ENCODE peak calls at places on chromosomes 1 and 21, in five cellular contexts. N, C, D, B and R are unnamed samples.

GRCh38 chr1:64546018-64546417 is 76.1 kb downstream of the CACHD1 start:
- DNase-seq in N (no peak), C (no peak), D (no peak), B (no peak), R (no peak)

GRCh38 chr1:48743480-48743879 is 33.2 kb downstream of the BEND5 start:
- DNase-seq in N (no peak), C (no peak), D (no peak), B (no peak), R (no peak)

GRCh38 chr1:65626003-65626402 is 166.7 kb upstream of the PDE4B start:
- DNase-seq in N (no peak), C (no peak), D (no peak), B (no peak), R (no peak)

GRCh38 chr1:162206749-162207635 is 137.5 kb downstream of the NOS1AP start:
- DNase-seq in N (no peak), C (no peak), D (peak; percentile 83), B (peak; percentile 65), R (peak; percentile 55)

GRCh38 chr1:150981177-150981804 is 801 bp upstream of the ANXA9 start:
- DNase-seq in N (no peak), C (no peak), D (peak; percentile 54), B (no peak), R (peak; percentile 68)

GRCh38 chr1:205477759-205478247 is 22.0 kb upstream of the BLACAT1 start:
- DNase-seq in N (peak; percentile 69), C (peak; percentile 52), D (peak; percentile 99), B (peak; percentile 93), R (peak; percentile 77)

GRCh38 chr1:167669209-167670139 is 39.4 kb downstream of the RCSD1 start:
- DNase-seq in N (no peak), C (no peak), D (no peak), B (no peak), R (no peak)

GRCh38 chr21:32371913-32372314 is 20.9 kb downstream of the URB1 start:
- DNase-seq in N (peak; percentile 57), C (no peak), D (peak; percentile 62), B (peak; percentile 50), R (no peak)

GRCh38 chr1:187451238-187451637 is 622.5 kb downstream of the PLA2G4A start:
- DNase-seq in N (no peak), C (no peak), D (no peak), B (no peak), R (no peak)

GRCh38 chr1:100896481-100896982 is 642 bp downstream of the SLC30A7 start:
- DNase-seq in N (peak; percentile 72), C (peak; percentile 27), D (peak; percentile 79), B (peak; percentile 19), R (peak; percentile 29)

GRCh38 chr1:58358311-58358710 is 188.2 kb downstream of the OMA1 start:
- DNase-seq in N (no peak), C (peak; percentile 7), D (peak; percentile 55), B (no peak), R (no peak)

GRCh38 chr1:48898894-48899293 is 122.2 kb upstream of the BEND5 start:
- DNase-seq in N (no peak), C (no peak), D (no peak), B (no peak), R (no peak)

GRCh38 chr1:109206324-109206723 is 7.4 kb upstream of the SARS1 start:
- DNase-seq in N (no peak), C (no peak), D (no peak), B (no peak), R (no peak)

GRCh38 chr1:183794084-183794483 is 10.8 kb upstream of the RGL1 start:
- DNase-seq in N (no peak), C (no peak), D (no peak), B (no peak), R (no peak)

GRCh38 chr21:33987461-33987860 is 71.9 kb upstream of the ATP5PO start:
- DNase-seq in N (no peak), C (no peak), D (no peak), B (no peak), R (no peak)

GRCh38 chr1:164261691-164262240 is 297.2 kb upstream of the PBX1 start:
- DNase-seq in N (no peak), C (no peak), D (no peak), B (no peak), R (no peak)

GRCh38 chr1:17118706-17119075 is 560 bp downstream of the PADI2 start:
- DNase-seq in N (no peak), C (no peak), D (no peak), B (no peak), R (no peak)

GRCh38 chr1:219990782-219991510 is 55.4 kb downstream of the EPRS1 start:
- DNase-seq in N (peak; percentile 14), C (peak; percentile 13), D (peak; percentile 80), B (no peak), R (no peak)

GRCh38 chr1:45009956-45010854 is 919 bp downstream of the HECTD3 start:
- DNase-seq in N (no peak), C (peak; percentile 19), D (peak; percentile 43), B (peak; percentile 7), R (peak; percentile 90)

GRCh38 chr1:31981976-31982375 is 31.7 kb upstream of the KHDRBS1 start:
- DNase-seq in N (no peak), C (no peak), D (peak; percentile 33), B (no peak), R (no peak)

GRCh38 chr1:64129708-64130107 is 73.7 kb upstream of the UBE2U start:
- DNase-seq in N (no peak), C (no peak), D (no peak), B (no peak), R (no peak)

GRCh38 chr21:31530918-31531705 is 128.4 kb upstream of the SOD1 start:
- DNase-seq in N (no peak), C (no peak), D (peak; percentile 57), B (no peak), R (peak; percentile 79)

GRCh38 chr1:21217812-21218596 is 41.3 kb upstream of the EIF4G3 start:
- DNase-seq in N (no peak), C (peak; percentile 25), D (peak; percentile 40), B (no peak), R (peak; percentile 39)

GRCh38 chr21:37878946-37879660 is 37.2 kb downstream of the KCNJ6 start:
- DNase-seq in N (peak; percentile 93), C (peak; percentile 28), D (peak; percentile 88), B (no peak), R (no peak)

GRCh38 chr1:160169553-160170399 is 18.4 kb downstream of the ATP1A4 start:
- DNase-seq in N (no peak), C (no peak), D (no peak), B (no peak), R (no peak)

GRCh38 chr1:147612366-147612765 is 58.0 kb downstream of the ACP6 start:
- DNase-seq in N (no peak), C (peak; percentile 65), D (peak; percentile 92), B (no peak), R (no peak)

GRCh38 chr1:53574621-53575020 is 115.4 kb downstream of the DMRTB1 start:
- DNase-seq in N (no peak), C (no peak), D (no peak), B (no peak), R (no peak)

GRCh38 chr1:171636141-171636540 is 14.1 kb downstream of the MYOCOS start:
- DNase-seq in N (no peak), C (no peak), D (peak; percentile 33), B (no peak), R (no peak)

GRCh38 chr1:67342002-67342890 is 34.6 kb downstream of the IL12RB2 start:
- DNase-seq in N (no peak), C (no peak), D (no peak), B (no peak), R (no peak)

GRCh38 chr1:164662462-164662861 is 103.5 kb downstream of the PBX1 start:
- DNase-seq in N (no peak), C (no peak), D (no peak), B (no peak), R (no peak)

GRCh38 chr1:222037720-222038119 is 295.8 kb upstream of the DUSP10 start:
- DNase-seq in N (no peak), C (no peak), D (no peak), B (no peak), R (no peak)

GRCh38 chr1:236103646-236104218 is 38.6 kb upstream of the GPR137B start:
- DNase-seq in N (peak; percentile 10), C (peak; percentile 85), D (peak; percentile 63), B (no peak), R (peak; percentile 13)

GRCh38 chr1:3306583-3307285 is 147.7 kb upstream of the ARHGEF16 start:
- DNase-seq in N (peak; percentile 92), C (no peak), D (peak; percentile 37), B (no peak), R (no peak)

DNA sequence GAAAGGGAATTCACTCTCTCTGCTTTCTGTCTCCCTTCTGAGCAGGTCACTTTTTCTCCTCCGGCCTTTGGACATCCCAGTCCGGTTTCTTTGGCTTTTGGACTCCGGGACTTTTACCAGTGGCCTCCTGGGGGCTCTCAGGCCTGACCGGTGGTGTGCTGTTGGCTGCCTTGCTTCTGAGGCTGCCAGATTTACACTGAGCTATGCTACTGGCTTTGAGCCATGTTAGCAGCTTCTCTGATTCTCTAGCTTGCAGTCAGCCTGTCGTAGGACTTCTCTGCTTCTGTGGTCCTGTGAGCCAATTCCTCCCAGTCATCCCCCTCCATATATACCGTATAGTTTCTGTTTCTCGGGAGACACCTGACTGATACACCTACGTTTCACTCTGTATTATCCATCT is 178.3 kb downstream of the RYR2 start:
- DNase-seq in N (no peak), C (no peak), D (no peak), B (no peak), R (no peak)
- H3K9me3 ChIP-seq in N (no peaks in the 10 kb centered on the region), C (no peaks in the 10 kb centered on the region), D (no peaks in the 10 kb centered on the region), B (no peaks in the 10 kb centered on the region), R (no peaks in the 10 kb centered on the region)

GRCh38 chr1:46181343-46182260 is 5.3 kb upstream of the P3R3URF start:
- DNase-seq in N (peak; percentile 55), C (no peak), D (peak; percentile 83), B (no peak), R (no peak)
- H3K4me1 ChIP-seq in N (peaks cover 28% of the 10 kb centered on the region), C (peaks cover 46% of the 10 kb centered on the region), D (peaks cover 61% of the 10 kb centered on the region), B (peaks cover 19% of the 10 kb centered on the region), R (peaks cover 23% of the 10 kb centered on the region)

GRCh38 chr21:25127007-25127406 is 480.3 kb downstream of the MRPL39 start:
- DNase-seq in N (no peak), C (no peak), D (no peak), B (no peak), R (no peak)
- H3K9me3 ChIP-seq in N (no peaks in the 10 kb centered on the region), C (no peaks in the 10 kb centered on the region), D (no peaks in the 10 kb centered on the region), B (peaks cover 4% of the 10 kb centered on the region), R (no peaks in the 10 kb centered on the region)

GRCh38 chr1:92488832-92489231 is 2.1 kb upstream of the GFI1 start:
- DNase-seq in N (no peak), C (no peak), D (no peak), B (no peak), R (no peak)

GRCh38 chr1:92494485-92495141 is 7.9 kb upstream of the GFI1 start:
- DNase-seq in N (no peak), C (no peak), D (no peak), B (no peak), R (no peak)

GRCh38 chr1:92495392-92496066 is 8.8 kb upstream of the GFI1 start:
- DNase-seq in N (no peak), C (no peak), D (no peak), B (no peak), R (no peak)

GRCh38 chr1:92488416-92488815 is 1.7 kb upstream of the GFI1 start:
- DNase-seq in N (no peak), C (no peak), D (no peak), B (no peak), R (no peak)

DNA sequence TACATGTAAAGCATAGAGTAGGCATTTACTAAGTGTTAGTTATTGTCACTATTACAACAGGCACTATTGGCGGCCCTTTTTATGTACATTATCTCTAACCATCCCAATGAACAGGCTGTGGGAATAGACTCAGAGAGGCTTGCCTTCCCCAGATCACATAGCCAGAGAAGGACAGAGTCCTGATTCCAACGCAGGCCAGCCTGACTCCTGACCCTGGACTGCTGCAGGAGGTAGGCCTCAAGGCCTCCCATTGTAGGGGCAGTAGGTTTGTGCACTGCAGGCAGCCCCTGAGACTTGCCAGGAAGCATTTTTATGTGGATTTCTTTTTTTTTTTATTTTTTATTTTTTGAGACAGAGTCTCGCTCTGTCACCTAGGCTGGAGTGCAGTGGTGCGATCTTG is 6.4 kb upstream of the GFI1 start:
- DNase-seq in N (no peak), C (no peak), D (no peak), B (no peak), R (no peak)
- H3K4me1 ChIP-seq in N (no peaks in the 10 kb centered on the region), C (no peaks in the 10 kb centered on the region), D (no peaks in the 10 kb centered on the region), B (no peaks in the 10 kb centered on the region), R (no peaks in the 10 kb centered on the region)